ENCODE peak calls at places on chromosomes 7 and 10, in eight cellular contexts. O is fibroblast of lung; Z is CD8-positive, alpha-beta memory T cell; P is neuronal stem cell; V is lung; U is adipocyte; M is right cardiac atrium; S is suprapubic skin. T is an unnamed sample.

GRCh38 chr10:71287456-71287855 is 31.6 kb upstream of the SLC29A3 start:
- DNase-seq in O (no peak), Z (no peak), P (no peak), V (no peak), U (no peak), M (peak; percentile 16), S (no peak), T (no peak)

GRCh38 chr10:94521276-94522250 is 24.0 kb upstream of the HELLS start:
- DNase-seq in O (no peak), Z (no peak), P (no peak), V (no peak), U (no peak), M (no peak), S (no peak), T (no peak)

GRCh38 chr10:12471135-12471534 is 121.8 kb downstream of the CAMK1D start:
- DNase-seq in O (no peak), Z (no peak), P (no peak), V (no peak), U (no peak), M (no peak), S (no peak), T (peak; percentile 58)

GRCh38 chr7:2520808-2521146 is 1.2 kb downstream of the LFNG start:
- DNase-seq in O (no peak), Z (no peak), P (no peak), V (no peak), U (peak; percentile 46), M (no peak), S (no peak), T (no peak)

GRCh38 chr7:127447326-127447945 is 54.9 kb upstream of the ZNF800 start:
- DNase-seq in O (peak; percentile 41), Z (peak; percentile 76), P (no peak), V (no peak), U (peak; percentile 8), M (no peak), S (no peak), T (no peak)

GRCh38 chr10:24231200-24231599 is 22.3 kb downstream of the KIAA1217 start:
- DNase-seq in O (no peak), Z (no peak), P (no peak), V (no peak), U (no peak), M (no peak), S (no peak), T (no peak)

GRCh38 chr7:140685407-140686087 is 11.0 kb upstream of the NDUFB2 start:
- DNase-seq in O (no peak), Z (no peak), P (no peak), V (no peak), U (no peak), M (no peak), S (no peak), T (no peak)

GRCh38 chr10:50805981-50806622 is 66.4 kb downstream of the ASAH2B start:
- DNase-seq in O (peak; percentile 12), Z (no peak), P (no peak), V (peak; percentile 42), U (no peak), M (no peak), S (no peak), T (no peak)

GRCh38 chr7:24717247-24717622 is 40.0 kb downstream of the GSDME start:
- DNase-seq in O (no peak), Z (no peak), P (no peak), V (no peak), U (no peak), M (no peak), S (no peak), T (no peak)

GRCh38 chr7:120445276-120445675 is 172.3 kb downstream of the KCND2 start:
- DNase-seq in O (no peak), Z (no peak), P (no peak), V (no peak), U (no peak), M (no peak), S (no peak), T (no peak)

GRCh38 chr7:84017653-84018052 is 176.9 kb downstream of the SEMA3A start:
- DNase-seq in O (peak; percentile 50), Z (no peak), P (no peak), V (no peak), U (no peak), M (no peak), S (no peak), T (no peak)

GRCh38 chr10:29947701-29948060 is 111.7 kb downstream of the JCAD start:
- DNase-seq in O (no peak), Z (no peak), P (no peak), V (no peak), U (peak; percentile 19), M (no peak), S (no peak), T (no peak)

GRCh38 chr7:24401628-24402593 is 117.9 kb downstream of the NPY start:
- DNase-seq in O (peak; percentile 20), Z (no peak), P (no peak), V (no peak), U (peak; percentile 78), M (no peak), S (no peak), T (no peak)

GRCh38 chr7:36639826-36640225 is 84.5 kb downstream of the AOAH start:
- DNase-seq in O (no peak), Z (peak; percentile 68), P (no peak), V (no peak), U (no peak), M (no peak), S (no peak), T (peak; percentile 26)

GRCh38 chr10:13092446-13093102 is 7.4 kb upstream of the OPTN start:
- DNase-seq in O (no peak), Z (no peak), P (no peak), V (no peak), U (no peak), M (no peak), S (no peak), T (no peak)

GRCh38 chr10:118994321-118994720 is 35.2 kb upstream of the NANOS1 start:
- DNase-seq in O (no peak), Z (no peak), P (no peak), V (no peak), U (no peak), M (no peak), S (no peak), T (no peak)

GRCh38 chr10:20765066-20765465 is 132.0 kb downstream of the NEBL start:
- DNase-seq in O (peak; percentile 10), Z (no peak), P (no peak), V (no peak), U (no peak), M (no peak), S (no peak), T (no peak)

GRCh38 chr10:89613582-89613981 is 31.5 kb downstream of the PANK1 start:
- DNase-seq in O (no peak), Z (no peak), P (no peak), V (no peak), U (no peak), M (no peak), S (no peak), T (no peak)

GRCh38 chr10:89615105-89615504 is 29.9 kb downstream of the PANK1 start:
- DNase-seq in O (no peak), Z (no peak), P (no peak), V (no peak), U (no peak), M (no peak), S (no peak), T (no peak)

GRCh38 chr10:89621438-89621837 is 23.6 kb downstream of the PANK1 start:
- DNase-seq in O (no peak), Z (no peak), P (no peak), V (no peak), U (no peak), M (no peak), S (no peak), T (no peak)

GRCh38 chr10:89611282-89611681 is 33.8 kb downstream of the PANK1 start:
- DNase-seq in O (no peak), Z (no peak), P (no peak), V (no peak), U (no peak), M (no peak), S (no peak), T (no peak)

DNA sequence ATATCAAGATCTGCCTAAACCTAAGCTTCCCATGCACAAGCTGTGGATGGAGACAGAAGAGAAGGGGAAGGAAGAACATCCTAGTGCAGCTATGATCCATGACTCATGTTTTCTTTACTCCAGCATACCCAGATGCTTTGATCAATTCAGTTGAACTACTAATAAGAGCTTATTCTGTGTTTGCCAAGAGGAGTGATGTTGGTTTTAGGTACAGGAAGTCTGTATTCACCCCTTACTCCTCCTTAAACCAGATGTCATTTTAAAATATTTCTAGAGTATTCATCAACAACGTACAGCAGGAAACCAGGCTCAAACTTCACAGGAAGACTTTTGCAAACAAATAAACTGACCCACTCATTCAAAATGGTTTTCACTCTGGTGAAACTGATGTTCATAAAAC is 29.2 kb downstream of the PANK1 start:
- DNase-seq in O (peak; percentile 32), Z (no peak), P (no peak), V (no peak), U (no peak), M (no peak), S (no peak), T (no peak)
- H3K4me1 ChIP-seq in O (no peaks in the 10 kb centered on the region), Z (peaks cover 16% of the 10 kb centered on the region), P (peaks cover 4% of the 10 kb centered on the region), V (peaks cover 10% of the 10 kb centered on the region), U (peaks cover 3% of the 10 kb centered on the region), M (peaks cover 1% of the 10 kb centered on the region), S (no peaks in the 10 kb centered on the region), T (no peaks in the 10 kb centered on the region)

GRCh38 chr7:6389728-6390127 is 58.0 kb downstream of the DAGLB start:
- DNase-seq in O (no peak), Z (no peak), P (no peak), V (no peak), U (no peak), M (no peak), S (no peak), T (no peak)
- H3K4me1 ChIP-seq in O (peaks cover 20% of the 10 kb centered on the region), Z (peaks cover 30% of the 10 kb centered on the region), P (no peaks in the 10 kb centered on the region), V (peaks cover 31% of the 10 kb centered on the region), U (peaks cover 51% of the 10 kb centered on the region), M (peaks cover 18% of the 10 kb centered on the region), S (peaks cover 79% of the 10 kb centered on the region), T (peaks cover 89% of the 10 kb centered on the region)

GRCh38 chr10:104321716-104322415 is 16.4 kb downstream of the ITPRIP start:
- DNase-seq in O (peak; percentile 59), Z (no peak), P (no peak), V (no peak), U (no peak), M (no peak), S (no peak), T (no peak)
- H3K4me1 ChIP-seq in O (peaks cover 46% of the 10 kb centered on the region), Z (peaks cover 89% of the 10 kb centered on the region), P (peaks cover 15% of the 10 kb centered on the region), V (peaks cover 56% of the 10 kb centered on the region), U (peaks cover 40% of the 10 kb centered on the region), M (peaks cover 76% of the 10 kb centered on the region), S (peaks cover 100% of the 10 kb centered on the region), T (peaks cover 99% of the 10 kb centered on the region)

GRCh38 chr10:75652136-75652535 is 220.7 kb downstream of the LRMDA start:
- DNase-seq in O (peak; percentile 47), Z (no peak), P (no peak), V (no peak), U (no peak), M (no peak), S (no peak), T (no peak)

GRCh38 chr10:75653761-75654160 is 222.3 kb downstream of the LRMDA start:
- DNase-seq in O (peak; percentile 24), Z (no peak), P (no peak), V (no peak), U (no peak), M (no peak), S (no peak), T (no peak)

GRCh38 chr10:75654777-75655176 is 223.4 kb downstream of the LRMDA start:
- DNase-seq in O (no peak), Z (no peak), P (no peak), V (no peak), U (no peak), M (no peak), S (no peak), T (no peak)

GRCh38 chr10:75655791-75656451 is 224.5 kb downstream of the LRMDA start:
- DNase-seq in O (peak; percentile 89), Z (no peak), P (no peak), V (no peak), U (no peak), M (no peak), S (no peak), T (no peak)

GRCh38 chr10:75654171-75654772 is 222.8 kb downstream of the LRMDA start:
- DNase-seq in O (peak; percentile 77), Z (no peak), P (no peak), V (no peak), U (no peak), M (no peak), S (no peak), T (no peak)
- H3K4me1 ChIP-seq in O (no peaks in the 10 kb centered on the region), Z (no peaks in the 10 kb centered on the region), P (no peaks in the 10 kb centered on the region), V (peaks cover 4% of the 10 kb centered on the region), U (peaks cover 48% of the 10 kb centered on the region), M (peaks cover 13% of the 10 kb centered on the region), S (peaks cover 14% of the 10 kb centered on the region), T (peaks cover 31% of the 10 kb centered on the region)